ENCODE peak calls at places on chromosome 21, in eight cellular contexts. T, G, L, W, E, Z, F and H are unnamed samples.

GRCh38 chr21:41766883-41767605 is at the start of gene RIPK4:
- DNase-seq in T (peak; percentile 60), G (peak; percentile 23), L (peak; percentile 19), W (no peak), E (peak; percentile 73), Z (peak; percentile 44), F (peak; percentile 76), H (peak; percentile 73)

GRCh38 chr21:42674351-42674940 is 21.0 kb downstream of the PDE9A start:
- DNase-seq in T (no peak), G (no peak), L (no peak), W (peak; percentile 63), E (no peak), Z (no peak), F (no peak), H (peak; percentile 76)

GRCh38 chr21:25578070-25578961 is 29.0 kb downstream of the MRPL39 start:
- DNase-seq in T (no peak), G (peak; percentile 36), L (peak; percentile 63), W (no peak), E (no peak), Z (no peak), F (peak; percentile 6), H (no peak)

GRCh38 chr21:41246808-41247207 is 69.8 kb upstream of the FAM3B start:
- DNase-seq in T (no peak), G (no peak), L (no peak), W (no peak), E (no peak), Z (no peak), F (no peak), H (no peak)

GRCh38 chr21:35072960-35073359 is 23.9 kb upstream of the RUNX1 start:
- DNase-seq in T (no peak), G (peak; percentile 77), L (no peak), W (no peak), E (no peak), Z (no peak), F (no peak), H (no peak)

GRCh38 chr21:43657355-43658093 is 1.8 kb downstream of the HSF2BP start:
- DNase-seq in T (no peak), G (no peak), L (no peak), W (no peak), E (no peak), Z (no peak), F (no peak), H (no peak)

GRCh38 chr21:23968008-23968407 is 1639.3 kb downstream of the MRPL39 start:
- DNase-seq in T (no peak), G (no peak), L (no peak), W (no peak), E (no peak), Z (no peak), F (no peak), H (no peak)

GRCh38 chr21:34888569-34889286 is 160.4 kb downstream of the RUNX1 start:
- DNase-seq in T (peak; percentile 83), G (peak; percentile 96), L (no peak), W (peak; percentile 92), E (peak; percentile 86), Z (peak; percentile 79), F (peak; percentile 90), H (peak; percentile 93)

GRCh38 chr21:42012344-42012743 is 2.2 kb upstream of the ZBTB21 start:
- DNase-seq in T (no peak), G (no peak), L (no peak), W (no peak), E (no peak), Z (no peak), F (no peak), H (no peak)

GRCh38 chr21:27571706-27572105 is 604.8 kb upstream of the ADAMTS5 start:
- DNase-seq in T (no peak), G (peak; percentile 81), L (no peak), W (no peak), E (no peak), Z (no peak), F (no peak), H (no peak)

GRCh38 chr21:43343992-43344886 is 82.7 kb downstream of the SIK1 start:
- DNase-seq in T (peak; percentile 31), G (no peak), L (no peak), W (no peak), E (no peak), Z (no peak), F (no peak), H (no peak)

GRCh38 chr21:34200288-34200905 is 127.0 kb downstream of the MRPS6 start:
- DNase-seq in T (no peak), G (no peak), L (no peak), W (no peak), E (no peak), Z (no peak), F (no peak), H (no peak)

GRCh38 chr21:41321908-41322495 is 5.4 kb downstream of the FAM3B start:
- DNase-seq in T (no peak), G (no peak), L (no peak), W (no peak), E (no peak), Z (no peak), F (no peak), H (no peak)

GRCh38 chr21:17805966-17806365 is 13.2 kb downstream of the C21orf91 start:
- DNase-seq in T (no peak), G (no peak), L (no peak), W (no peak), E (no peak), Z (no peak), F (no peak), H (no peak)

GRCh38 chr21:22342855-22343254 is 1344.6 kb downstream of the NCAM2 start:
- DNase-seq in T (no peak), G (no peak), L (no peak), W (no peak), E (no peak), Z (no peak), F (no peak), H (no peak)

GRCh38 chr21:41170442-41170841 is 2.5 kb downstream of the BACE2 start:
- DNase-seq in T (peak; percentile 56), G (peak; percentile 34), L (no peak), W (peak; percentile 58), E (no peak), Z (no peak), F (peak; percentile 29), H (peak; percentile 62)

GRCh38 chr21:31444061-31444460 is 100.0 kb upstream of the TIAM1 start:
- DNase-seq in T (no peak), G (peak; percentile 4), L (no peak), W (no peak), E (no peak), Z (no peak), F (no peak), H (no peak)

GRCh38 chr21:31141389-31142021 is 103.2 kb upstream of the KRTAP19-8 start:
- DNase-seq in T (no peak), G (no peak), L (no peak), W (no peak), E (no peak), Z (no peak), F (no peak), H (no peak)

DNA sequence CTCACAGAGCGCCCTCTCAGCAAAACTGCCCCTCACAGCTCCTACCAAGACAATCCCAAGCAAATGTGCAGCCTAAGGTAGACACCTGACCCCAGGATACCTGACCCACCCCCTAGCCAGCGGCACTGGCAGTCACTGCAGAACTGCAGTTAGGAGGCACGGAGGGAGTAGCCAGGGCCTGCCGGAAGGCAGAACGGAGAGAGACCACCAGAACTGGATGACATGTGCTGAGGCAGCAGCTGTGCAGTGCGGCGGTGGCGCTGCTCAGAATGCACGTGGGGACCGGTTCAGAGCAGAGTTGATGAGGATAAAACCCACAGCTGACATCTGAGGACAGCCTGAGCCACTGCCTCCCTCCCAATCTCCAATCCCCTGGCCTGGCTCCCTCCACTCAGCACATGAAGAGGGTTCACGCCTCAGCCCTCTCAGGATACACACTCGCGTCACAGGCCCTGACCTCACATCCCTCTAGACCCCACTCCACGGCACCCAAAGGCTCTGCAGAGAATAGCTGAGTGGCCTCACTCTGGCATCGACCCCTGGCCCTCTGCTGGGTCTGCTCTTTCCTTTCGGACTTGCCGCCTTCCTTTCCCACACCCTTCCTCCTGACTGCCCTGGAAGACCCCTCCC is 29.6 kb downstream of the UBE2G2 start:
- DNase-seq in T (no peak), G (no peak), L (no peak), W (no peak), E (no peak), Z (no peak), F (no peak), H (no peak)
- TF ChIP-seq RAD21 in T (no peak), G (no peak), L (no peak), W (no peak), E (no peak), Z (no peak), F (no peak), H (no peak)

DNA sequence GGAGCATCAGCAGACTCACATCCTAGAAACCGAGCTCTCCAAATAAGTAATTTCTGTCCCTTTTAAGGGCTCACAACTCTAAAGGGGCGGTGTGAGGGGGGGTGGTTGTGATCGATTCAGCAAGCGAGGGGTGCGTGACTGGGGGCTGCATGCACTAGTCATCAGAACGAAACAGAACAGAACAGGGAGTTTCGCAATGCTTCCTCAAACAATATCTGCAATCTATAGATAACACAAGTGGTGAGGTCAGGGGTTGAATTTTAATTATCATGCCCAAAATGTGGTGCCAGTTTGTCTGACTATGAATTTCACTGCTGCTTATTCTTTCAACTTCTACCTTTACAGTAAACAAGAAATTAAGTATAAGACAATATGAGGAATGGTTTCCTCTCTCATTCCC is 1003.0 kb upstream of the NCAM2 start:
- DNase-seq in T (no peak), G (no peak), L (no peak), W (no peak), E (no peak), Z (no peak), F (no peak), H (no peak)
- TF ChIP-seq RAD21 in T (no peak), G (no peak), L (no peak), W (no peak), E (no peak), Z (no peak), F (no peak), H (no peak)

GRCh38 chr21:16215193-16215592 is 485.4 kb downstream of the USP25 start:
- DNase-seq in T (no peak), G (no peak), L (no peak), W (no peak), E (no peak), Z (no peak), F (no peak), H (no peak)
- TF ChIP-seq RAD21 in T (no peak), G (no peak), L (no peak), W (no peak), E (no peak), Z (no peak), F (no peak), H (no peak)

GRCh38 chr21:36478941-36479340 is 981 bp downstream of the CLDN14 start:
- DNase-seq in T (peak; percentile 15), G (no peak), L (no peak), W (no peak), E (no peak), Z (no peak), F (no peak), H (no peak)

GRCh38 chr21:36479415-36480402 is at the start of gene CLDN14:
- DNase-seq in T (no peak), G (peak; percentile 58), L (no peak), W (no peak), E (no peak), Z (no peak), F (peak; percentile 86), H (no peak)

GRCh38 chr21:36477001-36477400 is 2.9 kb downstream of the CLDN14 start:
- DNase-seq in T (no peak), G (no peak), L (no peak), W (no peak), E (no peak), Z (no peak), F (no peak), H (no peak)

GRCh38 chr21:36477559-36477958 is 2.4 kb downstream of the CLDN14 start:
- DNase-seq in T (no peak), G (no peak), L (no peak), W (no peak), E (no peak), Z (no peak), F (no peak), H (no peak)

GRCh38 chr21:36478207-36478701 is 1.7 kb downstream of the CLDN14 start:
- DNase-seq in T (peak; percentile 73), G (peak; percentile 88), L (no peak), W (no peak), E (no peak), Z (no peak), F (no peak), H (no peak)
- TF ChIP-seq RAD21 in T (no peak), G (no peak), L (no peak), W (no peak), E (no peak), Z (no peak), F (no peak), H (no peak)